ENCODE peak calls at places on chromosome 14, in nine cellular contexts. One of them, this sample, is unnamed.

GRCh38 chr14:83133986-83134664 is 1600.5 kb upstream of the SEL1L start:
- DNase-seq in H54: no peak
- DNase-seq in stimulated activated naive B cell treated with anti-CD40 and anti-IgM and Interleukin-4, amounts not matched to agents 10 μg/mL and 1 μg/mL and 100 μg/mL, for 72 hours: no peak
- DNase-seq in GM23338: no peak
- DNase-seq in DMS79 treated with DMSO at 0.1 percent for 48 hours: no peak
- DNase-seq in iPS-NIHi11: no peak
- DNase-seq in RPMI8226: no peak
- DNase-seq in A172: no peak
- DNase-seq in CMK: no peak
- DNase-seq in this sample: no peak

GRCh38 chr14:86505808-86506207 is 975.9 kb downstream of the FLRT2 start:
- DNase-seq in H54: no peak
- DNase-seq in stimulated activated naive B cell treated with anti-CD40 and anti-IgM and Interleukin-4, amounts not matched to agents 10 μg/mL and 1 μg/mL and 100 μg/mL, for 72 hours: no peak
- DNase-seq in GM23338: no peak
- DNase-seq in DMS79 treated with DMSO at 0.1 percent for 48 hours: no peak
- DNase-seq in iPS-NIHi11: no peak
- DNase-seq in RPMI8226: no peak
- DNase-seq in A172: no peak
- DNase-seq in CMK: no peak
- DNase-seq in this sample: no peak

GRCh38 chr14:35416108-35416750 is 11.7 kb upstream of the NFKBIA start:
- DNase-seq in H54: no peak
- DNase-seq in stimulated activated naive B cell treated with anti-CD40 and anti-IgM and Interleukin-4, amounts not matched to agents 10 μg/mL and 1 μg/mL and 100 μg/mL, for 72 hours: peak
- DNase-seq in GM23338: no peak
- DNase-seq in DMS79 treated with DMSO at 0.1 percent for 48 hours: no peak
- DNase-seq in iPS-NIHi11: no peak
- DNase-seq in RPMI8226: no peak
- DNase-seq in A172: no peak
- DNase-seq in CMK: no peak
- DNase-seq in this sample: no peak

GRCh38 chr14:97100306-97100705 is 303.1 kb downstream of the VRK1 start:
- DNase-seq in H54: no peak
- DNase-seq in stimulated activated naive B cell treated with anti-CD40 and anti-IgM and Interleukin-4, amounts not matched to agents 10 μg/mL and 1 μg/mL and 100 μg/mL, for 72 hours: no peak
- DNase-seq in GM23338: peak
- DNase-seq in DMS79 treated with DMSO at 0.1 percent for 48 hours: no peak
- DNase-seq in iPS-NIHi11: peak
- DNase-seq in RPMI8226: no peak
- DNase-seq in A172: no peak
- DNase-seq in CMK: no peak
- DNase-seq in this sample: no peak

GRCh38 chr14:99688629-99689028 is 4.5 kb downstream of the CYP46A1 start:
- DNase-seq in H54: no peak
- DNase-seq in stimulated activated naive B cell treated with anti-CD40 and anti-IgM and Interleukin-4, amounts not matched to agents 10 μg/mL and 1 μg/mL and 100 μg/mL, for 72 hours: no peak
- DNase-seq in GM23338: no peak
- DNase-seq in DMS79 treated with DMSO at 0.1 percent for 48 hours: no peak
- DNase-seq in iPS-NIHi11: no peak
- DNase-seq in RPMI8226: no peak
- DNase-seq in A172: no peak
- DNase-seq in CMK: no peak
- DNase-seq in this sample: no peak

GRCh38 chr14:33934043-33934750 is 16.7 kb downstream of the EGLN3 start:
- DNase-seq in H54: no peak
- DNase-seq in stimulated activated naive B cell treated with anti-CD40 and anti-IgM and Interleukin-4, amounts not matched to agents 10 μg/mL and 1 μg/mL and 100 μg/mL, for 72 hours: no peak
- DNase-seq in GM23338: no peak
- DNase-seq in DMS79 treated with DMSO at 0.1 percent for 48 hours: no peak
- DNase-seq in iPS-NIHi11: no peak
- DNase-seq in RPMI8226: no peak
- DNase-seq in A172: no peak
- DNase-seq in CMK: no peak
- DNase-seq in this sample: no peak

GRCh38 chr14:104144911-104145825 is 6.8 kb downstream of the KIF26A start:
- DNase-seq in H54: no peak
- DNase-seq in stimulated activated naive B cell treated with anti-CD40 and anti-IgM and Interleukin-4, amounts not matched to agents 10 μg/mL and 1 μg/mL and 100 μg/mL, for 72 hours: no peak
- DNase-seq in GM23338: no peak
- DNase-seq in DMS79 treated with DMSO at 0.1 percent for 48 hours: no peak
- DNase-seq in iPS-NIHi11: peak
- DNase-seq in RPMI8226: no peak
- DNase-seq in A172: no peak
- DNase-seq in CMK: no peak
- DNase-seq in this sample: no peak

GRCh38 chr14:99574099-99574880 is 29.7 kb downstream of the CCDC85C start:
- DNase-seq in H54: peak
- DNase-seq in stimulated activated naive B cell treated with anti-CD40 and anti-IgM and Interleukin-4, amounts not matched to agents 10 μg/mL and 1 μg/mL and 100 μg/mL, for 72 hours: no peak
- DNase-seq in GM23338: peak
- DNase-seq in DMS79 treated with DMSO at 0.1 percent for 48 hours: peak
- DNase-seq in iPS-NIHi11: peak
- DNase-seq in RPMI8226: no peak
- DNase-seq in A172: peak
- DNase-seq in CMK: no peak
- DNase-seq in this sample: peak

GRCh38 chr14:68297871-68298468 is 478.4 kb downstream of the RAD51B start:
- DNase-seq in H54: no peak
- DNase-seq in stimulated activated naive B cell treated with anti-CD40 and anti-IgM and Interleukin-4, amounts not matched to agents 10 μg/mL and 1 μg/mL and 100 μg/mL, for 72 hours: no peak
- DNase-seq in GM23338: peak
- DNase-seq in DMS79 treated with DMSO at 0.1 percent for 48 hours: no peak
- DNase-seq in iPS-NIHi11: peak
- DNase-seq in RPMI8226: no peak
- DNase-seq in A172: peak
- DNase-seq in CMK: no peak
- DNase-seq in this sample: peak

GRCh38 chr14:22131749-22132476 is 457.1 kb downstream of the DAD1 start:
- DNase-seq in H54: no peak
- DNase-seq in stimulated activated naive B cell treated with anti-CD40 and anti-IgM and Interleukin-4, amounts not matched to agents 10 μg/mL and 1 μg/mL and 100 μg/mL, for 72 hours: no peak
- DNase-seq in GM23338: peak
- DNase-seq in DMS79 treated with DMSO at 0.1 percent for 48 hours: no peak
- DNase-seq in iPS-NIHi11: peak
- DNase-seq in RPMI8226: peak
- DNase-seq in A172: peak
- DNase-seq in CMK: peak
- DNase-seq in this sample: peak

GRCh38 chr14:20476795-20477194 is 7.6 kb downstream of the PNP start:
- DNase-seq in H54: no peak
- DNase-seq in stimulated activated naive B cell treated with anti-CD40 and anti-IgM and Interleukin-4, amounts not matched to agents 10 μg/mL and 1 μg/mL and 100 μg/mL, for 72 hours: no peak
- DNase-seq in GM23338: no peak
- DNase-seq in DMS79 treated with DMSO at 0.1 percent for 48 hours: no peak
- DNase-seq in iPS-NIHi11: no peak
- DNase-seq in RPMI8226: no peak
- DNase-seq in A172: no peak
- DNase-seq in CMK: no peak
- DNase-seq in this sample: no peak

GRCh38 chr14:105196228-105196960 is 15.3 kb upstream of the NUDT14 start:
- DNase-seq in H54: no peak
- DNase-seq in stimulated activated naive B cell treated with anti-CD40 and anti-IgM and Interleukin-4, amounts not matched to agents 10 μg/mL and 1 μg/mL and 100 μg/mL, for 72 hours: no peak
- DNase-seq in GM23338: peak
- DNase-seq in DMS79 treated with DMSO at 0.1 percent for 48 hours: no peak
- DNase-seq in iPS-NIHi11: peak
- DNase-seq in RPMI8226: no peak
- DNase-seq in A172: no peak
- DNase-seq in CMK: no peak
- DNase-seq in this sample: peak

GRCh38 chr14:23043749-23044148 is 1.7 kb downstream of the PSMB11 start:
- DNase-seq in H54: no peak
- DNase-seq in stimulated activated naive B cell treated with anti-CD40 and anti-IgM and Interleukin-4, amounts not matched to agents 10 μg/mL and 1 μg/mL and 100 μg/mL, for 72 hours: no peak
- DNase-seq in GM23338: no peak
- DNase-seq in DMS79 treated with DMSO at 0.1 percent for 48 hours: no peak
- DNase-seq in iPS-NIHi11: no peak
- DNase-seq in RPMI8226: no peak
- DNase-seq in A172: no peak
- DNase-seq in CMK: no peak
- DNase-seq in this sample: peak

GRCh38 chr14:98270201-98270600 is 1001.8 kb downstream of the BCL11B start:
- DNase-seq in H54: no peak
- DNase-seq in stimulated activated naive B cell treated with anti-CD40 and anti-IgM and Interleukin-4, amounts not matched to agents 10 μg/mL and 1 μg/mL and 100 μg/mL, for 72 hours: no peak
- DNase-seq in GM23338: no peak
- DNase-seq in DMS79 treated with DMSO at 0.1 percent for 48 hours: no peak
- DNase-seq in iPS-NIHi11: no peak
- DNase-seq in RPMI8226: no peak
- DNase-seq in A172: no peak
- DNase-seq in CMK: no peak
- DNase-seq in this sample: no peak

GRCh38 chr14:39320318-39320717 is 86.6 kb downstream of the MIA2 start:
- DNase-seq in H54: no peak
- DNase-seq in stimulated activated naive B cell treated with anti-CD40 and anti-IgM and Interleukin-4, amounts not matched to agents 10 μg/mL and 1 μg/mL and 100 μg/mL, for 72 hours: no peak
- DNase-seq in GM23338: no peak
- DNase-seq in DMS79 treated with DMSO at 0.1 percent for 48 hours: no peak
- DNase-seq in iPS-NIHi11: no peak
- DNase-seq in RPMI8226: no peak
- DNase-seq in A172: no peak
- DNase-seq in CMK: no peak
- DNase-seq in this sample: no peak

GRCh38 chr14:102117852-102118251 is 21.8 kb upstream of the WDR20 start:
- DNase-seq in H54: no peak
- DNase-seq in stimulated activated naive B cell treated with anti-CD40 and anti-IgM and Interleukin-4, amounts not matched to agents 10 μg/mL and 1 μg/mL and 100 μg/mL, for 72 hours: no peak
- DNase-seq in GM23338: no peak
- DNase-seq in DMS79 treated with DMSO at 0.1 percent for 48 hours: no peak
- DNase-seq in iPS-NIHi11: no peak
- DNase-seq in RPMI8226: no peak
- DNase-seq in A172: no peak
- DNase-seq in CMK: no peak
- DNase-seq in this sample: no peak

GRCh38 chr14:85195872-85196477 is 334.0 kb upstream of the FLRT2 start:
- DNase-seq in H54: peak
- DNase-seq in stimulated activated naive B cell treated with anti-CD40 and anti-IgM and Interleukin-4, amounts not matched to agents 10 μg/mL and 1 μg/mL and 100 μg/mL, for 72 hours: no peak
- DNase-seq in GM23338: peak
- DNase-seq in DMS79 treated with DMSO at 0.1 percent for 48 hours: no peak
- DNase-seq in iPS-NIHi11: peak
- DNase-seq in RPMI8226: peak
- DNase-seq in A172: peak
- DNase-seq in CMK: no peak
- DNase-seq in this sample: no peak

GRCh38 chr14:22412936-22413411 is 176.1 kb downstream of the DAD1 start:
- DNase-seq in H54: no peak
- DNase-seq in stimulated activated naive B cell treated with anti-CD40 and anti-IgM and Interleukin-4, amounts not matched to agents 10 μg/mL and 1 μg/mL and 100 μg/mL, for 72 hours: no peak
- DNase-seq in GM23338: no peak
- DNase-seq in DMS79 treated with DMSO at 0.1 percent for 48 hours: no peak
- DNase-seq in iPS-NIHi11: peak
- DNase-seq in RPMI8226: peak
- DNase-seq in A172: no peak
- DNase-seq in CMK: no peak
- DNase-seq in this sample: no peak

GRCh38 chr14:77184396-77185092 is 2.9 kb downstream of the TMEM63C start:
- DNase-seq in H54: no peak
- DNase-seq in stimulated activated naive B cell treated with anti-CD40 and anti-IgM and Interleukin-4, amounts not matched to agents 10 μg/mL and 1 μg/mL and 100 μg/mL, for 72 hours: no peak
- DNase-seq in GM23338: no peak
- DNase-seq in DMS79 treated with DMSO at 0.1 percent for 48 hours: no peak
- DNase-seq in iPS-NIHi11: peak
- DNase-seq in RPMI8226: peak
- DNase-seq in A172: no peak
- DNase-seq in CMK: no peak
- DNase-seq in this sample: no peak

GRCh38 chr14:34489324-34489723 is 27.3 kb upstream of the SPTSSA start:
- DNase-seq in H54: no peak
- DNase-seq in stimulated activated naive B cell treated with anti-CD40 and anti-IgM and Interleukin-4, amounts not matched to agents 10 μg/mL and 1 μg/mL and 100 μg/mL, for 72 hours: no peak
- DNase-seq in GM23338: no peak
- DNase-seq in DMS79 treated with DMSO at 0.1 percent for 48 hours: no peak
- DNase-seq in iPS-NIHi11: no peak
- DNase-seq in RPMI8226: no peak
- DNase-seq in A172: no peak
- DNase-seq in CMK: no peak
- DNase-seq in this sample: no peak